ENCODE peak calls at places on chromosomes 11 and 22, in five cellular contexts. B, L, D, E and N are unnamed samples.
A peak's percentile ranks its signal among the peaks of the same experiment; 100 is the strongest.

GRCh38 chr11:6405039-6405667 is 13.7 kb downstream of the APBB1 start:
- DNase-seq in B (no peak), L (peak; percentile 90), D (no peak), E (no peak), N (no peak)

GRCh38 chr11:43021466-43021865 is 290.3 kb upstream of the API5 start:
- DNase-seq in B (no peak), L (peak; percentile 51), D (no peak), E (peak; percentile 15), N (no peak)

GRCh38 chr11:106461839-106462545 is 384.5 kb downstream of the AASDHPPT start:
- DNase-seq in B (no peak), L (peak; percentile 8), D (no peak), E (no peak), N (no peak)

GRCh38 chr11:16406226-16406625 is 49.9 kb upstream of the SOX6 start:
- DNase-seq in B (no peak), L (no peak), D (peak; percentile 71), E (no peak), N (no peak)

GRCh38 chr11:111944651-111945051 is 7.5 kb downstream of the DIXDC1 start:
- DNase-seq in B (no peak), L (no peak), D (peak; percentile 83), E (no peak), N (no peak)

GRCh38 chr11:1862588-1863351 is 9.9 kb downstream of the LSP1 start:
- DNase-seq in B (peak; percentile 33), L (no peak), D (no peak), E (no peak), N (no peak)

GRCh38 chr11:32312206-32312817 is 123.0 kb downstream of the WT1 start:
- DNase-seq in B (no peak), L (no peak), D (peak; percentile 37), E (no peak), N (no peak)

GRCh38 chr11:111272420-111272819 is 25.9 kb upstream of the POU2AF3 start:
- DNase-seq in B (no peak), L (no peak), D (no peak), E (peak; percentile 71), N (no peak)

GRCh38 chr22:47036936-47037485 is 274.6 kb downstream of the TBC1D22A start:
- DNase-seq in B (no peak), L (no peak), D (no peak), E (no peak), N (no peak)
- H4K20me1 ChIP-seq in B (no peaks in the 10 kb centered on the region), L (peaks cover 5% of the 10 kb centered on the region), D (peaks cover 11% of the 10 kb centered on the region), E (no peaks in the 10 kb centered on the region), N (peaks cover 21% of the 10 kb centered on the region)

GRCh38 chr11:68142441-68143309 is 21.5 kb upstream of the CHKA start:
- DNase-seq in B (no peak), L (no peak), D (no peak), E (no peak), N (no peak)
- H3K27ac ChIP-seq in B (no peak overlapping the region), L (no peak overlapping the region), D (no peak overlapping the region), E (no peak overlapping the region), N (peak overlapping the region; percentile 52)

GRCh38 chr22:20177217-20177911 is 26.5 kb upstream of the CCDC188 start:
- DNase-seq in B (no peak), L (no peak), D (no peak), E (no peak), N (no peak)

GRCh38 chr22:20178075-20178921 is 27.4 kb upstream of the CCDC188 start:
- DNase-seq in B (no peak), L (no peak), D (no peak), E (no peak), N (no peak)

GRCh38 chr22:20174785-20175596 is 24.1 kb upstream of the CCDC188 start:
- DNase-seq in B (no peak), L (peak; percentile 62), D (peak; percentile 9), E (no peak), N (no peak)

GRCh38 chr22:20175597-20175900 is 24.7 kb upstream of the CCDC188 start:
- DNase-seq in B (no peak), L (no peak), D (peak; percentile 24), E (no peak), N (no peak)

DNA sequence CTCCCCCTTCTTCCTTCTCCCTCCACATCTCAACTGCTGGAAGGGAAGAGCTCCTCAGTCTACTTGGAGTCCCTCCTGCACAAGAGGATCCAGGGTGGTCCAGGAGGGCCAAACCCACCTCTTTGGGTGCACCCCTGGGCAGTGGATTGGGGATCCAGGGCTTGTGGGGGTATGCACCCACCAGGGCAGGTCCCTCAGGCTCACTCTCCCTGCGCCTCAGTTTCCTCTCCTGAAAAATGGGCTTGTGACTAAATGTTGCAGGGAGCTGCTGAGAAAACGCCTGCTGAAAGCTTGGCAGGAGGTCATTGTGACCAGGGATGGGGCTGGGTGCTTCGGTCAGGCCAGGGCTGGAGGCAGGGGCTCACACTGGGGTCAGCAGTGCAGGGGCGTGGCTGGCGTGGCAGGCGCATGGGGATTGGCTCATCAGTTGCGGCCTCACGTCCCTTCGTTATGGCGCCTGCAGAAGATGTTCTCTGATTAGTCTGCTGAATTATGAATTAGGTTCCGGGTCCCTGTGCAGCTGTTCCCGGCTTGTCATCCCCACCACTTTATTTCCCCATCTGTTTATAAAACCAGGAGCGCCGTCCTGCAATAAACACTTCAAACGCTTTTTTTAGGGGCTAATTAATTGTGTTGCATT is 25.7 kb upstream of the CCDC188 start:
- DNase-seq in B (no peak), L (no peak), D (no peak), E (no peak), N (no peak)
- H4K20me1 ChIP-seq in B (no peaks in the 10 kb centered on the region), L (no peaks in the 10 kb centered on the region), D (no peaks in the 10 kb centered on the region), E (no peaks in the 10 kb centered on the region), N (peaks cover 4% of the 10 kb centered on the region)

DNA sequence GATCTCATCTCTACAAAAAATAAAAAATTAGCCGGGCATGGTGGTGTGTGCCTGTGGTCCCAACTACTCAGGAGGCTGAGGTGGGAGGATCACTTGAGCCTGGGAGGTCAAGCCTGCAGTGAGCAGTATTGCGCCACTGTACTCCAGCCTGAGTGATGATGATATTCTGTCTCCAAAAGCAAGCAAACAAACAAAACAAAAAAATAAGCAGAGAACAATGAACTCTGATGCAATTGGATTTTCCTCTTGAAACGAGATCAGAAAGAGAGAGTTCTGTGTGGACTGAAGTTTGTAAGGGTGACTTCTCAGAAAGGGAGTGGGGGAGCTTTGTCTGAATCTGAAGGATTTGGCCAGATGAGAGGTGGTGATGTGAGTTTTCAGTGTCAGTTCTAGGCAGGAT is 6.0 kb upstream of the TMEM123 start:
- DNase-seq in B (no peak), L (no peak), D (no peak), E (no peak), N (no peak)
- H3K27ac ChIP-seq in B (no peak overlapping the region), L (peak overlapping the region; percentile 32), D (no peak overlapping the region), E (no peak overlapping the region), N (no peak overlapping the region)

GRCh38 chr11:34067383-34068065 is 16.0 kb downstream of the CAPRIN1 start:
- DNase-seq in B (no peak), L (no peak), D (no peak), E (peak; percentile 42), N (no peak)
- H4K20me1 ChIP-seq in B (peaks cover 41% of the 10 kb centered on the region), L (peaks cover 98% of the 10 kb centered on the region), D (peaks cover 96% of the 10 kb centered on the region), E (peaks cover 77% of the 10 kb centered on the region), N (peaks cover 91% of the 10 kb centered on the region)

GRCh38 chr11:66883021-66883968 is 26.4 kb downstream of the LRFN4 start:
- DNase-seq in B (peak; percentile 68), L (peak; percentile 84), D (peak; percentile 86), E (peak; percentile 75), N (peak; percentile 56)
- H3K27ac ChIP-seq in B (peak overlapping the region; percentile 76), L (no peak overlapping the region), D (peak overlapping the region; percentile 47), E (no peak overlapping the region), N (no peak overlapping the region)

GRCh38 chr22:48561676-48562075 is 1266.0 kb downstream of the BRD1 start:
- DNase-seq in B (no peak), L (no peak), D (no peak), E (no peak), N (no peak)
- H4K20me1 ChIP-seq in B (no peaks in the 10 kb centered on the region), L (no peaks in the 10 kb centered on the region), D (no peaks in the 10 kb centered on the region), E (no peaks in the 10 kb centered on the region), N (no peaks in the 10 kb centered on the region)